ENCODE peak calls at places on chromosomes 11 and 22, in seven cellular contexts. L, K, H, O, J, M and F are unnamed samples.

GRCh38 chr22:35357883-35358621 is 22.8 kb upstream of the HMOX1 start:
- DNase-seq in L (no peak), K (no peak), H (no peak), O (peak), J (no peak), M (no peak), F (no peak)

GRCh38 chr11:15493066-15493465 is 378.3 kb downstream of the INSC start:
- DNase-seq in L (peak), K (no peak), H (peak), O (peak), J (no peak), M (no peak), F (peak)

GRCh38 chr11:92227954-92228935 is 3.6 kb downstream of the FAT3 start:
- DNase-seq in L (no peak), K (no peak), H (peak), O (no peak), J (no peak), M (no peak), F (peak)

GRCh38 chr11:65868076-65868667 is 4.4 kb downstream of the EFEMP2 start:
- DNase-seq in L (peak), K (peak), H (no peak), O (no peak), J (no peak), M (no peak), F (no peak)

GRCh38 chr11:299081-299891 is at the start of gene IFITM5:
- DNase-seq in L (no peak), K (no peak), H (no peak), O (no peak), J (peak), M (no peak), F (no peak)

GRCh38 chr11:3120071-3120792 is 44.9 kb downstream of the OSBPL5 start:
- DNase-seq in L (no peak), K (no peak), H (no peak), O (no peak), J (peak), M (no peak), F (no peak)

GRCh38 chr11:20005747-20006146 is 154.5 kb downstream of the DBX1 start:
- DNase-seq in L (no peak), K (no peak), H (no peak), O (no peak), J (no peak), M (no peak), F (no peak)

GRCh38 chr11:75797796-75798195 is 17.2 kb upstream of the UVRAG start:
- DNase-seq in L (no peak), K (no peak), H (no peak), O (peak), J (no peak), M (peak), F (no peak)

GRCh38 chr11:44454686-44455085 is 110.8 kb upstream of the CD82 start:
- DNase-seq in L (no peak), K (no peak), H (no peak), O (no peak), J (peak), M (no peak), F (no peak)

GRCh38 chr11:118691926-118692830 is 12.7 kb upstream of the TREH start:
- DNase-seq in L (peak), K (no peak), H (peak), O (peak), J (no peak), M (peak), F (no peak)

GRCh38 chr11:117874253-117874909 is 2.1 kb downstream of the FXYD6 start:
- DNase-seq in L (peak), K (no peak), H (no peak), O (no peak), J (no peak), M (no peak), F (no peak)

GRCh38 chr11:11628651-11629050 is 6.8 kb upstream of the GALNT18 start:
- DNase-seq in L (no peak), K (no peak), H (no peak), O (no peak), J (no peak), M (no peak), F (no peak)

GRCh38 chr11:130636672-130637463 is 188.4 kb downstream of the ADAMTS15 start:
- DNase-seq in L (peak), K (no peak), H (peak), O (peak), J (no peak), M (peak), F (peak)

GRCh38 chr22:24181996-24182560 is 791 bp downstream of the SUSD2 start:
- DNase-seq in L (no peak), K (no peak), H (no peak), O (no peak), J (no peak), M (no peak), F (no peak)

GRCh38 chr11:64916040-64916847 is 765 bp downstream of the ATG2A start:
- DNase-seq in L (peak), K (no peak), H (peak), O (peak), J (peak), M (peak), F (no peak)

GRCh38 chr22:39954584-39955055 is 5.6 kb upstream of the TMA7B start:
- DNase-seq in L (no peak), K (no peak), H (peak), O (peak), J (no peak), M (peak), F (peak)

GRCh38 chr11:96178014-96178745 is 164.8 kb downstream of the MAML2 start:
- DNase-seq in L (no peak), K (no peak), H (no peak), O (no peak), J (no peak), M (no peak), F (no peak)

GRCh38 chr22:46520880-46521279 is 16.5 kb downstream of the CELSR1 start:
- DNase-seq in L (no peak), K (no peak), H (no peak), O (no peak), J (no peak), M (no peak), F (no peak)

GRCh38 chr11:115368616-115369015 is 135.6 kb downstream of the CADM1 start:
- DNase-seq in L (no peak), K (no peak), H (no peak), O (no peak), J (no peak), M (no peak), F (no peak)

GRCh38 chr11:130216221-130216550 is 56.6 kb downstream of the ST14 start:
- DNase-seq in L (no peak), K (no peak), H (no peak), O (no peak), J (no peak), M (no peak), F (no peak)

GRCh38 chr11:17719028-17719939 is at the start of gene MYOD1:
- DNase-seq in L (peak), K (no peak), H (no peak), O (no peak), J (no peak), M (no peak), F (no peak)

GRCh38 chr11:47356998-47357329 is 4.5 kb upstream of the MYBPC3 start:
- DNase-seq in L (no peak), K (no peak), H (no peak), O (no peak), J (no peak), M (no peak), F (no peak)

GRCh38 chr22:18048441-18048898 is 24.1 kb upstream of the MICAL3 start:
- DNase-seq in L (no peak), K (no peak), H (peak), O (peak), J (no peak), M (peak), F (no peak)

GRCh38 chr22:29914165-29914564 is 31.2 kb downstream of the MTMR3 start:
- DNase-seq in L (peak), K (no peak), H (peak), O (peak), J (no peak), M (peak), F (peak)

GRCh38 chr11:68997995-68998348 is 15.1 kb downstream of the MRGPRF start:
- DNase-seq in L (no peak), K (no peak), H (no peak), O (no peak), J (no peak), M (no peak), F (no peak)

GRCh38 chr11:76316726-76317125 is 64.2 kb downstream of the THAP12 start:
- DNase-seq in L (no peak), K (no peak), H (no peak), O (no peak), J (no peak), M (no peak), F (no peak)

GRCh38 chr22:40345801-40346177 is 511 bp upstream of the ADSL start:
- DNase-seq in L (no peak), K (no peak), H (no peak), O (no peak), J (peak), M (peak), F (no peak)

GRCh38 chr11:113670149-113670829 is 35.8 kb downstream of the TMPRSS5 start:
- DNase-seq in L (no peak), K (no peak), H (no peak), O (no peak), J (no peak), M (no peak), F (no peak)

GRCh38 chr11:131186629-131187075 is 183.8 kb upstream of the NTM start:
- DNase-seq in L (peak), K (no peak), H (no peak), O (no peak), J (no peak), M (no peak), F (no peak)

GRCh38 chr22:45125198-45125597 is 38.5 kb upstream of the NUP50 start:
- DNase-seq in L (no peak), K (no peak), H (peak), O (peak), J (no peak), M (peak), F (no peak)

GRCh38 chr11:13494051-13494450 is 1.7 kb downstream of the PTH start:
- DNase-seq in L (peak), K (no peak), H (no peak), O (no peak), J (no peak), M (no peak), F (no peak)

GRCh38 chr11:9775393-9775780 is 111.5 kb downstream of the SWAP70 start:
- DNase-seq in L (peak), K (no peak), H (no peak), O (no peak), J (no peak), M (no peak), F (no peak)

GRCh38 chr11:115180272-115180671 is 323.9 kb downstream of the CADM1 start:
- DNase-seq in L (no peak), K (no peak), H (no peak), O (no peak), J (no peak), M (no peak), F (no peak)